ENCODE peak calls at places on chromosomes 1 and 21, in nine cellular contexts. X is prostate gland; A is BJ; F is CD8-positive, alpha-beta memory T cell; Y is pancreas; T is uterus; D is CD8-positive, alpha-beta T cell; B is transverse colon; W is psoas muscle. C is an unnamed sample. For H3K36me3, the result is how much of the 10 kb centered on the place peaks cover.

GRCh38 chr1:113804421-113805255 is 7.6 kb downstream of the RSBN1 start:
- DNase-seq in T (no peak), X (no peak), Y (no peak), D (no peak), F (no peak), A (no peak), B (no peak), W (no peak), C (no peak)

GRCh38 chr1:86951430-86951829 is 37.0 kb downstream of the HS2ST1 start:
- DNase-seq in X (no peak), B (no peak), W (no peak), Y (no peak), A (no peak), D (no peak), F (no peak), T (no peak), C (no peak)

GRCh38 chr1:91511386-91511785 is 10.7 kb downstream of the CDC7 start:
- DNase-seq in Y (no peak), B (no peak), W (no peak), X (no peak), A (no peak), D (no peak), F (no peak), T (no peak), C (no peak)

GRCh38 chr1:45304311-45305081 is 22.2 kb upstream of the HPDL start:
- DNase-seq in Y (peak), B (peak), T (peak), W (peak), A (no peak), F (no peak), D (no peak), X (peak), C (peak)

GRCh38 chr1:159939603-159940002 is 5.8 kb downstream of the IGSF9 start:
- DNase-seq in A (no peak), B (no peak), Y (no peak), D (no peak), W (no peak), F (no peak), X (no peak), T (no peak), C (peak)

GRCh38 chr1:20184481-20184900 is 1.4 kb upstream of the UBXN10 start:
- DNase-seq in D (no peak), Y (no peak), B (no peak), W (no peak), X (no peak), F (no peak), T (no peak), A (no peak), C (no peak)

GRCh38 chr21:16589499-16589898 is 859.7 kb downstream of the USP25 start:
- DNase-seq in W (no peak), Y (no peak), X (no peak), B (no peak), A (no peak), F (no peak), D (no peak), T (no peak), C (no peak)

GRCh38 chr1:151098126-151098525 is 27.6 kb downstream of the GABPB2 start:
- DNase-seq in W (no peak), D (no peak), T (no peak), X (no peak), Y (no peak), F (no peak), B (no peak), A (no peak), C (no peak)

GRCh38 chr1:36450270-36450918 is at the start of gene OSCP1:
- DNase-seq in X (peak), Y (peak), F (peak), B (peak), D (peak), W (peak), A (peak), T (peak), C (peak)

GRCh38 chr21:32917392-32918135 is 108.2 kb upstream of the OLIG2 start:
- DNase-seq in W (peak), B (no peak), A (no peak), T (no peak), F (no peak), D (no peak), X (peak), Y (no peak), C (no peak)

GRCh38 chr1:111880866-111881837 is 108.3 kb downstream of the KCND3 start:
- DNase-seq in B (peak), Y (no peak), D (no peak), A (no peak), T (no peak), F (no peak), X (peak), W (no peak), C (no peak)

GRCh38 chr1:172135923-172136610 is 284.4 kb upstream of the C1orf105 start:
- DNase-seq in W (no peak), B (no peak), T (no peak), A (no peak), D (no peak), Y (no peak), F (no peak), X (no peak), C (no peak)

GRCh38 chr21:42731264-42732032 is 78.0 kb downstream of the PDE9A start:
- DNase-seq in A (no peak), B (peak), X (peak), F (no peak), Y (no peak), T (no peak), D (no peak), W (no peak), C (peak)

GRCh38 chr1:196609114-196609737 is 986 bp upstream of the KCNT2 start:
- DNase-seq in T (no peak), F (no peak), D (no peak), X (no peak), W (no peak), Y (no peak), A (no peak), B (no peak), C (no peak)

GRCh38 chr21:45577806-45578801 is 35.9 kb upstream of the SLC19A1 start:
- DNase-seq in T (no peak), Y (no peak), B (no peak), W (no peak), A (no peak), F (no peak), X (no peak), D (no peak), C (no peak)

GRCh38 chr1:78095618-78096416 is 50.1 kb downstream of the GIPC2 start:
- DNase-seq in T (no peak), F (no peak), W (no peak), X (no peak), D (no peak), A (no peak), B (no peak), Y (no peak), C (no peak)

GRCh38 chr1:172401907-172402306 is 18.6 kb upstream of the C1orf105 start:
- DNase-seq in W (no peak), B (no peak), T (no peak), D (no peak), A (no peak), Y (no peak), X (no peak), F (no peak), C (no peak)

GRCh38 chr1:59061876-59062275 is 235.0 kb upstream of the FGGY start:
- DNase-seq in W (peak), T (peak), Y (no peak), D (no peak), X (peak), B (peak), F (no peak), A (peak), C (peak)

GRCh38 chr1:235069577-235070563 is 58.8 kb downstream of the TOMM20 start:
- DNase-seq in B (peak), X (peak), D (no peak), A (peak), T (no peak), W (peak), Y (peak), F (no peak), C (peak)

GRCh38 chr1:4802024-4802423 is 147.6 kb downstream of the AJAP1 start:
- DNase-seq in T (no peak), D (no peak), W (no peak), X (no peak), B (no peak), Y (no peak), A (no peak), F (no peak), C (no peak)

GRCh38 chr1:67635055-67635809 is 49.8 kb upstream of the GADD45A start:
- DNase-seq in T (no peak), F (no peak), A (no peak), W (no peak), Y (no peak), D (no peak), B (no peak), X (no peak), C (no peak)

GRCh38 chr21:34046917-34047316 is 26.5 kb upstream of the MRPS6 start:
- DNase-seq in T (no peak), D (no peak), B (no peak), Y (no peak), X (no peak), A (no peak), W (no peak), F (no peak), C (no peak)

GRCh38 chr1:50231209-50231608 is 122.5 kb downstream of the ELAVL4 start:
- DNase-seq in A (no peak), F (no peak), B (no peak), W (no peak), D (no peak), T (no peak), Y (no peak), X (no peak), C (no peak)

GRCh38 chr1:203557958-203558760 is 64.2 kb downstream of the OPTC start:
- DNase-seq in X (no peak), D (no peak), A (peak), Y (no peak), T (peak), W (peak), F (no peak), B (peak), C (no peak)

GRCh38 chr1:201675143-201675542 is 136.2 kb downstream of the NAV1 start:
- DNase-seq in Y (no peak), X (no peak), D (no peak), A (no peak), T (no peak), B (no peak), W (no peak), F (no peak), C (no peak)

GRCh38 chr1:247322849-247323586 is 8.6 kb downstream of the ZNF496 start:
- DNase-seq in W (no peak), A (no peak), T (no peak), D (no peak), F (no peak), Y (no peak), X (no peak), B (no peak), C (no peak)

DNA sequence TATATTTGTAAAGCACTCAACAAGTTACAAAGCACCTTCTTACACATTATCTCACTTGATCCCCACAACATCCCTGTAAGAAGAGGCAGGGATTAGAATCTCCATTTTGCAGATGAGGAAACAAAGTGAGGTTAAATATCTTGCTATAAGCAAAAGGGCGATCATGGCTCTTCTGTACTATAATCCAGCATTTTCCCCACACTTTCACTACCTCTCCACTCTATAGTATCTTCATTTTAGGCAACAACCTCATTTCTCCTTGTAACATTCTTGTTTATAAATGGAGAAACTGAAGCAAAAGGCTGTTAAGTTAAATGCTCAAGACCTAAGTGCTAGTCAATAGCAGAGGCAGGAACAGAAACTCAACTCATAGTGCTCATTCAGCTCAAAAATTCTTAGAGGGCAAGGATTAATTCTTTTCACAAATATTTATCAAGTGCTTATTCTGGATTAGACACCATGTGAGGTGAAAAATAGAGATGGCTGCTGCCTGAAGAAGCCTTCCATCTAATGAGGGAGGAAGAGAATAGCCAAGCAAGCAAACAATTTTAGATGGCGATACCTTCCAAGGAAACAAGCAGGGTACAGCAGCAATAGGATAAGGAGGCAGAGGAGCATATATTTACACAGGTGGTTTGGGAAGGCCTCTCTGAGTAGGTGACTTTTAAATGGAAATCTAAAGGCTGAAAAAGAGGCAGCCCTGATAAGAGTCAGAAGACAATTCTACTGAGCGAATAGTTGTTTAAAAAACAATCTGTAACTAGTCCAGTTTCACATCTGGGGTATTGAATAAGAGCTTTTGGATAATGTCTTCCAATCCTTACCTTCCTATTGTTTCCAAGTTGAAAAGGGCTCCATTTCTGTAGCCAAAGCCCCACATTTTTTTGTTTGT is 3.5 kb downstream of the ERRFI1 start:
- DNase-seq in W (no peak), X (no peak), T (no peak), B (no peak), A (no peak), Y (no peak), F (no peak), D (no peak), C (no peak)
- H3K36me3 ChIP-seq in W (under half), X (under half), T (under half), B (under half), A (under half), Y (under half), F (under half), D (under half), C (under half)

GRCh38 chr1:31700468-31701136 is 3.2 kb downstream of the COL16A1 start:
- DNase-seq in D (no peak), T (no peak), F (no peak), B (no peak), A (no peak), Y (no peak), X (no peak), W (no peak), C (no peak)

GRCh38 chr1:31701137-31701736 is 2.6 kb downstream of the COL16A1 start:
- DNase-seq in B (peak), F (no peak), W (peak), Y (peak), A (peak), T (peak), X (peak), D (no peak), C (peak)

GRCh38 chr1:31703431-31704260 is at the start of gene COL16A1:
- DNase-seq in T (peak), B (peak), X (peak), D (no peak), F (no peak), Y (peak), W (peak), A (no peak), C (peak)

GRCh38 chr1:31704261-31705079 is 653 bp upstream of the COL16A1 start:
- DNase-seq in W (peak), Y (peak), T (peak), D (no peak), A (no peak), B (peak), X (peak), F (no peak), C (peak)

DNA sequence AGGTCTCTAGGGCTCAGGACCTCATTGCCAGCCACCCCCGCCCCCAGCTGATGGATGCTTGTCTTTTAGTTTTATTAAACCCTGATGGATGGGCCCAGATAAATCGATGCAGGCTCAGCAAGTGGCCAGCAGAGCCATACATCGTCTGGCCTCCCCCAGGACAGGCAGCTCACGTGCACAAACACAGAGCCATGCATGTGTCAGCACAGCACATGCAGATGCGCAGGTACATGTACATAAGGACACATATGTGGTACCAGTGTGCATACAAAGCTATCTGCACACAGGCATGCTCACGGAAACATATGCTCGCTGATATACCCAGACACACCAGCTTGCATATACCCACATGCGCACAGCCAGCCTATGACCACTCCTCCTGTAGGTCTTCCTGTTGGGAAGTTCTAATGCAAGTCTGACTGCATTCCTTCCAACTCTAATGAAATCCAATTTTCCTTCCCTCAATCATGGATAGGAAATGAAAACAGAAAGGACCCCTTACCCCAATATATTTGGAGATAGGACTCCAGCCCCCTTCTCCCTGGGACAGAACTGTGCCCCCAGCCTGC is 897 bp downstream of the COL16A1 start:
- DNase-seq in Y (no peak), W (no peak), X (no peak), F (no peak), D (no peak), A (no peak), B (no peak), T (no peak), C (no peak)
- H3K4me3 ChIP-seq in Y (no peak), W (peak), X (peak), F (no peak), D (no peak), A (peak), B (peak), T (peak), C (peak)

GRCh38 chr1:101365881-101366280 is 129.1 kb downstream of the S1PR1 start:
- DNase-seq in F (no peak), A (no peak), Y (no peak), D (no peak), W (no peak), X (no peak), B (no peak), T (no peak), C (no peak)

GRCh38 chr1:101364370-101365120 is 127.7 kb downstream of the S1PR1 start:
- DNase-seq in T (no peak), X (no peak), Y (no peak), A (no peak), W (no peak), D (no peak), F (no peak), B (no peak), C (no peak)

GRCh38 chr1:101365186-101365585 is 128.4 kb downstream of the S1PR1 start:
- DNase-seq in A (no peak), F (no peak), B (no peak), X (no peak), D (no peak), W (no peak), T (no peak), Y (no peak), C (no peak)

GRCh38 chr1:101366513-101367215 is 129.8 kb downstream of the S1PR1 start:
- DNase-seq in T (no peak), F (no peak), X (no peak), D (no peak), Y (no peak), B (no peak), W (no peak), A (peak), C (no peak)

DNA sequence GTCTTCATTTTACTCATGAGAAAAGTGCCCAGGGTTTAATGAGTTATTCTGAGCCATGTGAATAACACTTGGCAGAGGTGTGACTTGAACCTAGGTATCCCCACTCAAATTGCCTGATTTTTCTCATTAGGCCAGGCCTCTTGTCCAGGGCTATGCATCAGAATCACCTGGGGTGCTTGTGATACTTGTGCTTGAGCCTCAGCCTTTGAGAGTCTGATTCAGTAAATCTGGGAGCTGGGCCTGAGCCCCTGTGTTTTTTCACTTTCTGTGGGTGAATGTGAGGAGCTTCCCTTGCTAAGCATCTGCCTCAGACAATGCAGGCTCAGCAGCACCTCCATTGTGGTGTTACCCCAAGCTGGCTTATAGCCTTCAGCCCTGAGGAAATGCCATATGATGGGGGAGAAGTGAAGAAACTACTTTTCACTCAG is 127.1 kb downstream of the S1PR1 start:
- DNase-seq in Y (no peak), B (no peak), X (no peak), D (no peak), T (no peak), F (no peak), W (no peak), A (no peak), C (no peak)
- H3K36me3 ChIP-seq in Y (under half), B (under half), X (under half), D (under half), T (under half), F (under half), W (under half), A (under half), C (under half)

GRCh38 chr1:65263286-65263685 is 46.1 kb upstream of the DNAJC6 start:
- DNase-seq in X (no peak), D (no peak), F (no peak), A (no peak), T (no peak), B (no peak), Y (no peak), W (no peak), C (no peak)

GRCh38 chr1:65265296-65266271 is 43.8 kb upstream of the DNAJC6 start:
- DNase-seq in B (peak), A (no peak), D (no peak), W (no peak), T (no peak), X (peak), F (peak), Y (peak), C (peak)

GRCh38 chr1:65266501-65266900 is 42.8 kb upstream of the DNAJC6 start:
- DNase-seq in W (no peak), A (no peak), D (no peak), B (no peak), Y (no peak), T (no peak), X (no peak), F (no peak), C (no peak)

GRCh38 chr1:65267291-65268087 is 41.9 kb upstream of the DNAJC6 start:
- DNase-seq in F (no peak), T (no peak), B (no peak), A (no peak), D (no peak), X (no peak), W (no peak), Y (no peak), C (no peak)

DNA sequence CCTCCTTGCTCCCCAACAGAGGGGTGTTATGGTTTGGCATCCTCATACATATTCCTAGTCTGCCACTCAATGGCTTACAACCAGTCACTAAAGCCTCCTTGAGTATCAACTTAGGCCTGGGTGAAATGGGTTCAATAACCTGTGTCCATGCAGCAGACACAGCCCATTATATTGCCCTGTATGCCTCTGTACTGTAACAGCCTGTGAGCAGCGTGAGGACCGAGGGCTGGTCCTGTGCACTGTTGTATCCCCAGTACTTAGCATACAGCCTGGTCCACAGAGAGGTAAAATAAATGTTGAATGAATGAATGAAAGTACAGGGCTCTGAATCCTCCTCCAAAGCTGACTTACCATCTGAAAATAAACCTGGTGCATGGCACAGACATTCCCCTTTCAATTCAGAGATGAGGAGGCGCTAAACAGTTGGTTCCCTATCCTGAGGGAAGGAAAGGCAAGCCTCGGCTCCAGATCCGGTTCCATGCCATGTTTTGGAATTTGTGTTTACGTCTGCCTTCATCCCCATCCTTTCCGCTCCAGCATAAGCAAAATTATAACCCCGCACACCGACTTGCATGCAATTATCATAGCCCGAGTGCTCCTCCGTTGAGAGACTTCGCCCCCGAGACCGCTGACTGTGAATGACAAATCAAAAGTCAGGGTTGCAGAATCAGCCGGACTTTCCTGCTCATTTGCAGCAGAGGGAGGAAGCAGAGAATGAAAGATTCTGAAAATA is 45.0 kb upstream of the DNAJC6 start:
- DNase-seq in F (no peak), D (no peak), X (no peak), B (no peak), Y (no peak), A (no peak), W (no peak), T (no peak), C (peak)
- H3K4me3 ChIP-seq in F (no peak), D (no peak), X (no peak), B (no peak), Y (no peak), A (peak), W (peak), T (no peak), C (no peak)

C was measured in colonic mucosa.